ENCODE peak calls at places on chromosomes 13 and 19, in ten cellular contexts. G is breast epithelium, I is keratinocyte, S is brain microvascular endothelial cell, R is neural progenitor cell, K is heart left ventricle, Q is left ventricle myocardium inferior, W is heart right ventricle, T is spleen, D is ascending aorta. C is an unnamed sample.

GRCh38 chr19:16366433-16367268 is 42.0 kb downstream of the KLF2 start:
- DNase-seq in G (no peak), I (no peak), S (no peak), R (no peak), K (no peak), Q (no peak), W (no peak), T (peak; percentile 85), D (no peak), C (no peak)

GRCh38 chr19:41354343-41354974 is 737 bp upstream of the TGFB1 start:
- DNase-seq in G (no peak), I (no peak), S (no peak), R (no peak), K (no peak), Q (peak; percentile 28), W (peak; percentile 28), T (peak; percentile 88), D (no peak), C (no peak)

GRCh38 chr19:42113641-42114348 is 18.5 kb downstream of the POU2F2 start:
- DNase-seq in G (no peak), I (peak; percentile 97), S (peak; percentile 96), R (no peak), K (no peak), Q (no peak), W (no peak), T (peak; percentile 89), D (peak; percentile 29), C (peak; percentile 92)

GRCh38 chr19:41882568-41883462 is at the start of gene ARHGEF1:
- DNase-seq in G (no peak), I (no peak), S (no peak), R (peak; percentile 61), K (peak; percentile 84), Q (peak; percentile 77), W (peak; percentile 79), T (peak; percentile 96), D (no peak), C (no peak)

GRCh38 chr19:40740747-40741146 is 9.5 kb downstream of the ACTMAP start:
- DNase-seq in G (no peak), I (no peak), S (no peak), R (no peak), K (peak; percentile 58), Q (peak; percentile 52), W (no peak), T (no peak), D (no peak), C (no peak)

GRCh38 chr13:112657850-112658445 is 31.9 kb upstream of the ATP11A start:
- DNase-seq in G (peak; percentile 40), I (peak; percentile 49), S (peak; percentile 83), R (no peak), K (no peak), Q (no peak), W (no peak), T (no peak), D (no peak), C (peak; percentile 94)

GRCh38 chr13:30679483-30680330 is 55.6 kb upstream of the ALOX5AP start:
- DNase-seq in G (no peak), I (no peak), S (peak; percentile 37), R (peak; percentile 60), K (peak; percentile 33), Q (no peak), W (no peak), T (no peak), D (no peak), C (no peak)

GRCh38 chr19:35164418-35164817 is 9.9 kb downstream of the FXYD5 start:
- DNase-seq in G (no peak), I (no peak), S (no peak), R (no peak), K (no peak), Q (no peak), W (no peak), T (no peak), D (no peak), C (no peak)

DNA sequence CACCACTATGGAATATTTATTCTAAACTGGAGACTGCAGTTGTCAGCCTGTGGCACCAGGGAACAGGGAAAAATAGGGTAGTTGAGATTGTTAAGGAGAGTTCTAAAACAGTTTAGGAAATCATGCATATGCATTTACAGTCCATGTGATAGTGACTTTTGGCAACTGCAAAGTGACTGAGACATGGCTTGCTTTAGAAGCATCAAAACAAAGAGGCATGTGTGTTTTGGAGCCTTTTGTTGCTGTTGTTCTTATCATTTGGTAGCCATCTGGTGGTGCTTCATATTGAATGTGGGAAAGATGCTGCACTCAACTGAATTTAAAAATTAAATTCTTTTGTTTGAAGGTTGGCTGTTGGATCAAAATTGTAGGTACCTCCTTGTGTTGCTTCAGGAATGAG is 10.2 kb upstream of the EBPL start:
- DNase-seq in G (no peak), I (no peak), S (no peak), R (no peak), K (no peak), Q (no peak), W (no peak), T (no peak), D (no peak), C (no peak)
- TF ChIP-seq CTCF in G (no peak), I (no peak), S (no peak), R (no peak), K (no peak), Q (no peak), W (no peak), T (no peak), D (no peak), C (no peak)

GRCh38 chr13:43786766-43787517 is at the start of gene ENOX1:
- DNase-seq in G (no peak), I (no peak), S (peak; percentile 48), R (peak; percentile 88), K (peak; percentile 79), Q (peak; percentile 77), W (peak; percentile 78), T (peak; percentile 77), D (no peak), C (no peak)

GRCh38 chr13:43785681-43786471 is 896 bp downstream of the ENOX1 start:
- DNase-seq in G (peak; percentile 30), I (no peak), S (peak; percentile 73), R (peak; percentile 77), K (peak; percentile 88), Q (peak; percentile 87), W (peak; percentile 87), T (peak; percentile 78), D (no peak), C (no peak)

GRCh38 chr13:43785166-43785680 is 1.5 kb downstream of the ENOX1 start:
- DNase-seq in G (no peak), I (no peak), S (no peak), R (peak; percentile 25), K (no peak), Q (no peak), W (no peak), T (no peak), D (no peak), C (no peak)

GRCh38 chr13:43787518-43787891 is 733 bp upstream of the ENOX1 start:
- DNase-seq in G (no peak), I (no peak), S (no peak), R (peak; percentile 13), K (no peak), Q (no peak), W (no peak), T (no peak), D (no peak), C (no peak)

GRCh38 chr13:43786472-43786765 is 353 bp downstream of the ENOX1 start:
- DNase-seq in G (no peak), I (no peak), S (no peak), R (no peak), K (no peak), Q (no peak), W (no peak), T (no peak), D (no peak), C (no peak)
- H3K27me3 ChIP-seq in G (no peaks in the 10 kb centered on the region), I (no peaks in the 10 kb centered on the region), S (no peaks in the 10 kb centered on the region), R (peaks cover 57% of the 10 kb centered on the region), K (no peaks in the 10 kb centered on the region), Q (peaks cover 29% of the 10 kb centered on the region), W (no peaks in the 10 kb centered on the region), T (peaks cover 18% of the 10 kb centered on the region), D (no peaks in the 10 kb centered on the region), C (no peaks in the 10 kb centered on the region)

GRCh38 chr19:7215176-7215575 is 79.0 kb downstream of the INSR start:
- DNase-seq in G (no peak), I (no peak), S (no peak), R (no peak), K (no peak), Q (no peak), W (no peak), T (no peak), D (no peak), C (no peak)
- TF ChIP-seq CTCF in G (no peak), I (no peak), S (no peak), R (no peak), K (no peak), Q (no peak), W (no peak), T (no peak), D (no peak), C (no peak)

GRCh38 chr19:12987781-12988180 is 7.5 kb upstream of the NFIX start:
- DNase-seq in G (no peak), I (no peak), S (no peak), R (no peak), K (no peak), Q (no peak), W (no peak), T (no peak), D (no peak), C (no peak)

GRCh38 chr19:12984683-12985048 is 10.6 kb upstream of the NFIX start:
- DNase-seq in G (no peak), I (no peak), S (no peak), R (no peak), K (no peak), Q (no peak), W (no peak), T (no peak), D (no peak), C (no peak)

GRCh38 chr19:12986726-12987125 is 8.5 kb upstream of the NFIX start:
- DNase-seq in G (no peak), I (no peak), S (no peak), R (no peak), K (no peak), Q (no peak), W (no peak), T (no peak), D (no peak), C (no peak)

GRCh38 chr19:12985049-12985776 is 10.1 kb upstream of the NFIX start:
- DNase-seq in G (peak; percentile 80), I (no peak), S (peak; percentile 73), R (peak; percentile 36), K (peak; percentile 68), Q (peak; percentile 67), W (peak; percentile 51), T (no peak), D (peak; percentile 46), C (no peak)

GRCh38 chr19:12987190-12987589 is 8.1 kb upstream of the NFIX start:
- DNase-seq in G (no peak), I (no peak), S (no peak), R (no peak), K (no peak), Q (no peak), W (no peak), T (no peak), D (no peak), C (no peak)
- H3K27me3 ChIP-seq in G (no peaks in the 10 kb centered on the region), I (no peaks in the 10 kb centered on the region), S (no peaks in the 10 kb centered on the region), R (peaks cover 100% of the 10 kb centered on the region), K (no peaks in the 10 kb centered on the region), Q (no peaks in the 10 kb centered on the region), W (no peaks in the 10 kb centered on the region), T (no peaks in the 10 kb centered on the region), D (no peaks in the 10 kb centered on the region), C (peaks cover 23% of the 10 kb centered on the region)